ENCODE peak calls at places on chromosomes 12 and 14, in eight cellular contexts. A, P, Y, M, S, Q, T and F are unnamed samples. For H3K9me3, the result is how much of the 10 kb centered on the place peaks cover.

GRCh38 chr12:17169726-17170471 is 563.9 kb upstream of the LMO3 start:
- DNase-seq in A (no peak), P (no peak), Y (no peak), M (no peak), S (no peak), Q (no peak), T (no peak), F (no peak)

GRCh38 chr14:73829526-73830431 is 21.9 kb upstream of the PTGR2 start:
- DNase-seq in A (no peak), P (no peak), Y (no peak), M (no peak), S (no peak), Q (no peak), T (peak), F (peak)

GRCh38 chr14:83147006-83147405 is 1613.4 kb upstream of the SEL1L start:
- DNase-seq in A (no peak), P (no peak), Y (no peak), M (no peak), S (no peak), Q (no peak), T (peak), F (no peak)

GRCh38 chr14:27608377-27608776 is 1010.5 kb upstream of the NOVA1 start:
- DNase-seq in A (no peak), P (no peak), Y (no peak), M (no peak), S (no peak), Q (no peak), T (no peak), F (no peak)

GRCh38 chr12:52440821-52441319 is 6.7 kb upstream of the KRT75 start:
- DNase-seq in A (no peak), P (no peak), Y (no peak), M (no peak), S (no peak), Q (no peak), T (peak), F (no peak)

GRCh38 chr14:38044710-38045109 is 163.0 kb upstream of the SSTR1 start:
- DNase-seq in A (no peak), P (no peak), Y (no peak), M (no peak), S (no peak), Q (no peak), T (no peak), F (no peak)

GRCh38 chr14:63345826-63346225 is 27.1 kb upstream of the GPHB5 start:
- DNase-seq in A (no peak), P (no peak), Y (no peak), M (no peak), S (no peak), Q (no peak), T (no peak), F (no peak)

GRCh38 chr12:107917912-107918800 is 143.7 kb downstream of the ASCL4 start:
- DNase-seq in A (peak), P (no peak), Y (no peak), M (peak), S (peak), Q (no peak), T (no peak), F (peak)

GRCh38 chr12:93292731-93293566 is 84.8 kb upstream of the NUDT4 start:
- DNase-seq in A (no peak), P (no peak), Y (no peak), M (no peak), S (peak), Q (no peak), T (no peak), F (no peak)

GRCh38 chr14:58466459-58466858 is 38.9 kb downstream of the KIAA0586 start:
- DNase-seq in A (no peak), P (no peak), Y (no peak), M (no peak), S (no peak), Q (no peak), T (no peak), F (no peak)

GRCh38 chr12:19234991-19235876 is 105.7 kb downstream of the PLEKHA5 start:
- DNase-seq in A (no peak), P (no peak), Y (no peak), M (no peak), S (no peak), Q (no peak), T (no peak), F (no peak)

GRCh38 chr12:132153501-132154340 is 9.5 kb downstream of the NOC4L start:
- DNase-seq in A (peak), P (peak), Y (peak), M (no peak), S (peak), Q (peak), T (no peak), F (peak)

GRCh38 chr14:75597149-75597548 is 18.7 kb downstream of the FLVCR2 start:
- DNase-seq in A (no peak), P (no peak), Y (no peak), M (no peak), S (no peak), Q (no peak), T (no peak), F (no peak)

GRCh38 chr14:65462411-65462810 is 49.9 kb downstream of the FUT8 start:
- DNase-seq in A (no peak), P (no peak), Y (no peak), M (no peak), S (no peak), Q (no peak), T (peak), F (no peak)

GRCh38 chr12:87766044-87766443 is 263.2 kb downstream of the C12orf50 start:
- DNase-seq in A (no peak), P (no peak), Y (no peak), M (no peak), S (no peak), Q (no peak), T (no peak), F (no peak)

GRCh38 chr12:11555743-11556625 is 93.5 kb upstream of the ETV6 start:
- DNase-seq in A (no peak), P (no peak), Y (no peak), M (no peak), S (no peak), Q (peak), T (no peak), F (peak)

GRCh38 chr12:117819160-117819559 is 149.6 kb downstream of the KSR2 start:
- DNase-seq in A (no peak), P (no peak), Y (no peak), M (no peak), S (no peak), Q (no peak), T (no peak), F (no peak)

GRCh38 chr14:74706101-74706500 is 6.8 kb downstream of the AREL1 start:
- DNase-seq in A (no peak), P (no peak), Y (no peak), M (no peak), S (no peak), Q (no peak), T (no peak), F (no peak)

GRCh38 chr12:27996761-27997160 is 24.2 kb upstream of the PTHLH start:
- DNase-seq in A (no peak), P (no peak), Y (no peak), M (no peak), S (no peak), Q (no peak), T (no peak), F (no peak)

GRCh38 chr14:60002819-60003492 is 83.0 kb downstream of the LRRC9 start:
- DNase-seq in A (no peak), P (peak), Y (no peak), M (no peak), S (peak), Q (no peak), T (no peak), F (peak)

GRCh38 chr14:36293824-36294223 is 26.6 kb downstream of the MBIP start:
- DNase-seq in A (no peak), P (no peak), Y (no peak), M (no peak), S (no peak), Q (no peak), T (no peak), F (no peak)

GRCh38 chr12:49364989-49365388 is 2.3 kb upstream of the SPATS2 start:
- DNase-seq in A (no peak), P (no peak), Y (no peak), M (no peak), S (no peak), Q (no peak), T (no peak), F (no peak)

GRCh38 chr12:118327381-118327780 is 45.3 kb downstream of the TAOK3 start:
- DNase-seq in A (no peak), P (no peak), Y (no peak), M (no peak), S (no peak), Q (no peak), T (no peak), F (no peak)

GRCh38 chr14:32370720-32371119 is 41.6 kb downstream of the AKAP6 start:
- DNase-seq in A (no peak), P (no peak), Y (no peak), M (no peak), S (no peak), Q (no peak), T (peak), F (no peak)

GRCh38 chr12:34598352-34598827 is 576.1 kb downstream of the ALG10 start:
- DNase-seq in A (no peak), P (no peak), Y (no peak), M (peak), S (no peak), Q (no peak), T (no peak), F (no peak)

GRCh38 chr12:34599530-34600513 is 577.5 kb downstream of the ALG10 start:
- DNase-seq in A (no peak), P (no peak), Y (peak), M (peak), S (no peak), Q (no peak), T (no peak), F (peak)

GRCh38 chr12:34600592-34601462 is 578.5 kb downstream of the ALG10 start:
- DNase-seq in A (no peak), P (no peak), Y (peak), M (no peak), S (no peak), Q (no peak), T (no peak), F (no peak)

GRCh38 chr12:34597548-34598351 is 575.5 kb downstream of the ALG10 start:
- DNase-seq in A (no peak), P (no peak), Y (peak), M (peak), S (peak), Q (no peak), T (no peak), F (peak)

DNA sequence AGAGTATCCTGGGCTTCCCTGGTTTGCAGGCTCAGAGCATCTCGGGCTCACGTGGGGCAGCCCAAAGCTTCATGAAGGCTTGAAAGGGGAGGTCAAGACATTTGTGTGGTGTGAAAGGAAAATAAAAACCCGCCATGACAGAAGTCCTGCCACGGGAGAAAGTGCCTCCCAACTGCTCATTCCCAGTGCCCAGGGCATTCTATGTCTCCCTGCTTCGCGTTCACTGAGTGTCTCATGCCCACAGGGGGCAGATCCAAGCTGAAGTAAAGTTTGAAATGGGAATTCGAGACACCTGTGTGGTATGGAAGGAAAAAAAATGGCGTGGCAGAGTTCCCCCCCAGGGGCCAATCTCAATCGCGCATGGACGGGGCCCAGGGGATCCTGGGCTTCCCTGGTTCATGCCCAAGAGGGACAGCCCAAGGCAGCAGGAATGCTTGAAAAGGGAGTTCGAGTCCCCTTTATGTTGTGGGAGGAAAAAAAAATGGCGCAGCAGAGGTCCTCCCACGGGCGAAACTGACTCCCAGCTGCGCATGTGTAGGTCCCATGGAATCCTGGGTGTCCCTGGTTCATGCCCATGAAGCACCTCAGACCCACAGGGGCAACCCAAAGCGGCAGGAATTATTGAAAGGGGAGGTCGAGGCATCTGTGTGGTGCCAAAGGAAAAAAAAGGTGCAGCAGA is 576.7 kb downstream of the ALG10 start:
- DNase-seq in A (no peak), P (no peak), Y (no peak), M (peak), S (no peak), Q (no peak), T (no peak), F (no peak)
- H3K9me3 ChIP-seq in A (half or more), P (under half), Y (under half), M (half or more), S (under half), Q (half or more), T (half or more), F (under half)

GRCh38 chr12:34357791-34358190 is 335.5 kb downstream of the ALG10 start:
- DNase-seq in A (no peak), P (no peak), Y (no peak), M (no peak), S (no peak), Q (no peak), T (no peak), F (no peak)
- H3K9me3 ChIP-seq in A (half or more), P (under half), Y (under half), M (under half), S (under half), Q (under half), T (half or more), F (half or more)

GRCh38 chr14:85334316-85334715 is 195.6 kb upstream of the FLRT2 start:
- DNase-seq in A (no peak), P (no peak), Y (no peak), M (no peak), S (no peak), Q (no peak), T (no peak), F (no peak)
- H3K9me3 ChIP-seq in A (under half), P (under half), Y (under half), M (under half), S (under half), Q (under half), T (under half), F (under half)

GRCh38 chr12:122851820-122852219 is 16.6 kb downstream of the HIP1R start:
- DNase-seq in A (no peak), P (no peak), Y (no peak), M (no peak), S (no peak), Q (no peak), T (peak), F (no peak)
- H3K9me3 ChIP-seq in A (under half), P (under half), Y (under half), M (under half), S (under half), Q (under half), T (under half), F (under half)

GRCh38 chr14:106803379-106803778 is 1277.0 kb downstream of the TMEM121 start:
- DNase-seq in A (no peak), P (no peak), Y (no peak), M (no peak), S (no peak), Q (no peak), T (no peak), F (no peak)
- H3K9me3 ChIP-seq in A (under half), P (under half), Y (under half), M (under half), S (under half), Q (under half), T (under half), F (under half)

GRCh38 chr12:94731733-94732360 is 81.5 kb upstream of the TMCC3 start:
- DNase-seq in A (no peak), P (no peak), Y (no peak), M (no peak), S (no peak), Q (no peak), T (no peak), F (no peak)

GRCh38 chr12:94732367-94732990 is 82.1 kb upstream of the TMCC3 start:
- DNase-seq in A (no peak), P (no peak), Y (no peak), M (no peak), S (no peak), Q (no peak), T (no peak), F (no peak)

GRCh38 chr12:94733727-94734126 is 83.4 kb upstream of the TMCC3 start:
- DNase-seq in A (no peak), P (no peak), Y (no peak), M (no peak), S (no peak), Q (no peak), T (no peak), F (no peak)

GRCh38 chr12:94740601-94741362 is 90.4 kb upstream of the TMCC3 start:
- DNase-seq in A (no peak), P (no peak), Y (no peak), M (peak), S (no peak), Q (no peak), T (no peak), F (no peak)

GRCh38 chr12:94735985-94736384 is 85.6 kb upstream of the TMCC3 start:
- DNase-seq in A (no peak), P (no peak), Y (no peak), M (no peak), S (no peak), Q (no peak), T (no peak), F (no peak)
- H3K9me3 ChIP-seq in A (under half), P (under half), Y (under half), M (under half), S (under half), Q (under half), T (under half), F (under half)